ENCODE peak calls at places on chromosomes 13 and 19, in six cellular contexts. One of them, this sample, is unnamed.

GRCh38 chr19:47729799-47730520 is 15.4 kb upstream of the NOP53 start:
- DNase-seq in GM12891: no peak
- DNase-seq in activated CD4-positive, alpha-beta T cell treated with anti-CD3 and anti-CD28 coated beads for 24 hours: peak
- DNase-seq in stimulated activated CD4-positive, alpha-beta T cell treated with anti-CD3 and anti-CD28 coated beads, TNF-alpha, amount 100 ng/mL, for 1 hour: no peak
- DNase-seq in Peyer's patch: no peak
- DNase-seq in stimulated activated CD8-positive, alpha-beta memory T cell treated with anti-CD3 and anti-CD28 coated beads, Interleukin-4, amount 100 ng/mL, for 1 hour: no peak
- DNase-seq in this sample: peak

GRCh38 chr13:28268800-28269223 is 130.5 kb downstream of the PAN3 start:
- DNase-seq in GM12891: peak
- DNase-seq in activated CD4-positive, alpha-beta T cell treated with anti-CD3 and anti-CD28 coated beads for 24 hours: no peak
- DNase-seq in stimulated activated CD4-positive, alpha-beta T cell treated with anti-CD3 and anti-CD28 coated beads, TNF-alpha, amount 100 ng/mL, for 1 hour: no peak
- DNase-seq in Peyer's patch: no peak
- DNase-seq in stimulated activated CD8-positive, alpha-beta memory T cell treated with anti-CD3 and anti-CD28 coated beads, Interleukin-4, amount 100 ng/mL, for 1 hour: no peak
- DNase-seq in this sample: no peak

GRCh38 chr19:8453616-8454015 is 8.8 kb downstream of the HNRNPM start:
- DNase-seq in GM12891: no peak
- DNase-seq in activated CD4-positive, alpha-beta T cell treated with anti-CD3 and anti-CD28 coated beads for 24 hours: no peak
- DNase-seq in stimulated activated CD4-positive, alpha-beta T cell treated with anti-CD3 and anti-CD28 coated beads, TNF-alpha, amount 100 ng/mL, for 1 hour: no peak
- DNase-seq in Peyer's patch: no peak
- DNase-seq in stimulated activated CD8-positive, alpha-beta memory T cell treated with anti-CD3 and anti-CD28 coated beads, Interleukin-4, amount 100 ng/mL, for 1 hour: no peak
- DNase-seq in this sample: no peak

GRCh38 chr13:48808689-48809088 is 155.0 kb downstream of the CYSLTR2 start:
- DNase-seq in GM12891: no peak
- DNase-seq in activated CD4-positive, alpha-beta T cell treated with anti-CD3 and anti-CD28 coated beads for 24 hours: no peak
- DNase-seq in stimulated activated CD4-positive, alpha-beta T cell treated with anti-CD3 and anti-CD28 coated beads, TNF-alpha, amount 100 ng/mL, for 1 hour: no peak
- DNase-seq in Peyer's patch: no peak
- DNase-seq in stimulated activated CD8-positive, alpha-beta memory T cell treated with anti-CD3 and anti-CD28 coated beads, Interleukin-4, amount 100 ng/mL, for 1 hour: no peak
- DNase-seq in this sample: peak

GRCh38 chr13:49649244-49649962 is 21.1 kb downstream of the ARL11 start:
- DNase-seq in GM12891: no peak
- DNase-seq in activated CD4-positive, alpha-beta T cell treated with anti-CD3 and anti-CD28 coated beads for 24 hours: no peak
- DNase-seq in stimulated activated CD4-positive, alpha-beta T cell treated with anti-CD3 and anti-CD28 coated beads, TNF-alpha, amount 100 ng/mL, for 1 hour: no peak
- DNase-seq in Peyer's patch: no peak
- DNase-seq in stimulated activated CD8-positive, alpha-beta memory T cell treated with anti-CD3 and anti-CD28 coated beads, Interleukin-4, amount 100 ng/mL, for 1 hour: no peak
- DNase-seq in this sample: peak

GRCh38 chr19:45168767-45169351 is 8.1 kb upstream of the NKPD1 start:
- DNase-seq in GM12891: no peak
- DNase-seq in activated CD4-positive, alpha-beta T cell treated with anti-CD3 and anti-CD28 coated beads for 24 hours: no peak
- DNase-seq in stimulated activated CD4-positive, alpha-beta T cell treated with anti-CD3 and anti-CD28 coated beads, TNF-alpha, amount 100 ng/mL, for 1 hour: no peak
- DNase-seq in Peyer's patch: no peak
- DNase-seq in stimulated activated CD8-positive, alpha-beta memory T cell treated with anti-CD3 and anti-CD28 coated beads, Interleukin-4, amount 100 ng/mL, for 1 hour: no peak
- DNase-seq in this sample: no peak

GRCh38 chr13:28747851-28748250 is 29.1 kb upstream of the SLC46A3 start:
- DNase-seq in GM12891: no peak
- DNase-seq in activated CD4-positive, alpha-beta T cell treated with anti-CD3 and anti-CD28 coated beads for 24 hours: no peak
- DNase-seq in stimulated activated CD4-positive, alpha-beta T cell treated with anti-CD3 and anti-CD28 coated beads, TNF-alpha, amount 100 ng/mL, for 1 hour: no peak
- DNase-seq in Peyer's patch: no peak
- DNase-seq in stimulated activated CD8-positive, alpha-beta memory T cell treated with anti-CD3 and anti-CD28 coated beads, Interleukin-4, amount 100 ng/mL, for 1 hour: no peak
- DNase-seq in this sample: no peak

GRCh38 chr13:99808786-99809185 is 162.8 kb downstream of the ZIC5 start:
- DNase-seq in GM12891: no peak
- DNase-seq in activated CD4-positive, alpha-beta T cell treated with anti-CD3 and anti-CD28 coated beads for 24 hours: no peak
- DNase-seq in stimulated activated CD4-positive, alpha-beta T cell treated with anti-CD3 and anti-CD28 coated beads, TNF-alpha, amount 100 ng/mL, for 1 hour: no peak
- DNase-seq in Peyer's patch: no peak
- DNase-seq in stimulated activated CD8-positive, alpha-beta memory T cell treated with anti-CD3 and anti-CD28 coated beads, Interleukin-4, amount 100 ng/mL, for 1 hour: no peak
- DNase-seq in this sample: no peak

GRCh38 chr19:43420954-43421353 is 6.3 kb downstream of the TEX101 start:
- DNase-seq in GM12891: no peak
- DNase-seq in activated CD4-positive, alpha-beta T cell treated with anti-CD3 and anti-CD28 coated beads for 24 hours: no peak
- DNase-seq in stimulated activated CD4-positive, alpha-beta T cell treated with anti-CD3 and anti-CD28 coated beads, TNF-alpha, amount 100 ng/mL, for 1 hour: no peak
- DNase-seq in Peyer's patch: no peak
- DNase-seq in stimulated activated CD8-positive, alpha-beta memory T cell treated with anti-CD3 and anti-CD28 coated beads, Interleukin-4, amount 100 ng/mL, for 1 hour: no peak
- DNase-seq in this sample: no peak

GRCh38 chr13:75685239-75685697 is 49.1 kb downstream of the LMO7 start:
- DNase-seq in GM12891: no peak
- DNase-seq in activated CD4-positive, alpha-beta T cell treated with anti-CD3 and anti-CD28 coated beads for 24 hours: no peak
- DNase-seq in stimulated activated CD4-positive, alpha-beta T cell treated with anti-CD3 and anti-CD28 coated beads, TNF-alpha, amount 100 ng/mL, for 1 hour: no peak
- DNase-seq in Peyer's patch: no peak
- DNase-seq in stimulated activated CD8-positive, alpha-beta memory T cell treated with anti-CD3 and anti-CD28 coated beads, Interleukin-4, amount 100 ng/mL, for 1 hour: no peak
- DNase-seq in this sample: peak